ENCODE peak calls at places on chromosomes 1 and 21, in five cellular contexts. Q is fibroblast of lung, O is heart left ventricle, J is fibroblast of mammary gland, A is thyroid gland. F is an unnamed sample.

GRCh38 chr1:181499825-181500224 is 16.5 kb downstream of the CACNA1E start:
- DNase-seq in Q (no peak), O (no peak), J (no peak), A (no peak), F (no peak)

GRCh38 chr1:31934706-31935629 is 3.2 kb downstream of the PTP4A2 start:
- DNase-seq in Q (peak), O (no peak), J (peak), A (no peak), F (peak)

GRCh38 chr21:42547906-42548365 is 34.3 kb downstream of the SLC37A1 start:
- DNase-seq in Q (no peak), O (no peak), J (no peak), A (no peak), F (no peak)

GRCh38 chr1:63189677-63190076 is 132.7 kb upstream of the FOXD3 start:
- DNase-seq in Q (no peak), O (no peak), J (peak), A (no peak), F (no peak)

GRCh38 chr1:69671363-69672010 is 103.8 kb downstream of the LRRC7 start:
- DNase-seq in Q (peak), O (no peak), J (no peak), A (peak), F (no peak)

GRCh38 chr1:247465796-247466195 is 7.9 kb upstream of the OR2B11 start:
- DNase-seq in Q (no peak), O (no peak), J (no peak), A (no peak), F (no peak)

GRCh38 chr1:168762473-168762872 is 33.5 kb upstream of the DPT start:
- DNase-seq in Q (no peak), O (no peak), J (no peak), A (no peak), F (no peak)

GRCh38 chr1:63634471-63634870 is 41.3 kb downstream of the PGM1 start:
- DNase-seq in Q (peak), O (no peak), J (no peak), A (no peak), F (no peak)

GRCh38 chr1:84711091-84711490 is 20.8 kb upstream of the SSX2IP start:
- DNase-seq in Q (peak), O (no peak), J (no peak), A (no peak), F (no peak)

GRCh38 chr1:186404454-186405051 is 28.9 kb downstream of the ODR4 start:
- DNase-seq in Q (peak), O (no peak), J (peak), A (no peak), F (no peak)

GRCh38 chr1:110123224-110123623 is 11.0 kb downstream of the UBL4B start:
- DNase-seq in Q (peak), O (no peak), J (peak), A (no peak), F (peak)

GRCh38 chr1:89672489-89673183 is 39.7 kb downstream of the LRRC8C start:
- DNase-seq in Q (peak), O (no peak), J (peak), A (no peak), F (no peak)

GRCh38 chr1:89670711-89671110 is 37.8 kb downstream of the LRRC8C start:
- DNase-seq in Q (no peak), O (no peak), J (no peak), A (no peak), F (no peak)

GRCh38 chr1:89669445-89669844 is 36.5 kb downstream of the LRRC8C start:
- DNase-seq in Q (no peak), O (no peak), J (no peak), A (no peak), F (no peak)

GRCh38 chr1:89671775-89672488 is 39.0 kb downstream of the LRRC8C start:
- DNase-seq in Q (peak), O (no peak), J (peak), A (no peak), F (no peak)

GRCh38 chr1:89670168-89670567 is 37.2 kb downstream of the LRRC8C start:
- DNase-seq in Q (peak), O (no peak), J (peak), A (no peak), F (no peak)
- H3K4me3 ChIP-seq in Q (no peak), O (no peak), J (no peak), A (no peak), F (no peak)

DNA sequence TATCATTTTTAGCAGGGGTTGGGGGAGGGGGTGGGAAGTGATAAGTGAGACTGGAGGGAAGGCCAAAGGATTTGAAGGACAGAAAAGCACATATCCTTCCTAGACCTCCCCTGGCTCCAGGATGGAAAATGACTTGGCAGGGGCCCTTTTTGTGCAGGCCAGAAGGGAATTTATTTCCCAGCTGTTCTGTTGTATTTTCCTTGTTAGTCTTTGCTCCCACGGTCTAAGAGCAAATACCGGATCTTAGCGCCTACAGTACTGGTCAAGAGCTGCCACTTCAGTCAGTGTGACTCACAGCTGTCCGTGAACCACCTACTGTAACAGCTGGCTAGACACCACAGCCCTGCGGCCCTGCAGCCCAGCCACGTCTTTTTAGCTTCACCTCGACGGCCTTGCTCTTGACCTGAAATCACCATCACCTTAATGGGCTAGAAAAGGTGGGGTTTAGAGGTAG is 51.0 kb upstream of the ERRFI1 start:
- DNase-seq in Q (peak), O (peak), J (peak), A (peak), F (peak)
- H3K4me3 ChIP-seq in Q (no peak), O (no peak), J (no peak), A (no peak), F (no peak)

GRCh38 chr21:32585970-32586369 is 647 bp upstream of the TCP10L start:
- DNase-seq in Q (no peak), O (no peak), J (no peak), A (no peak), F (no peak)

GRCh38 chr21:32587651-32588050 is 2.3 kb upstream of the TCP10L start:
- DNase-seq in Q (no peak), O (no peak), J (no peak), A (no peak), F (no peak)

GRCh38 chr21:32587112-32587511 is 1.8 kb upstream of the TCP10L start:
- DNase-seq in Q (no peak), O (no peak), J (no peak), A (no peak), F (no peak)

GRCh38 chr21:32584472-32584871 is 851 bp downstream of the TCP10L start:
- DNase-seq in Q (no peak), O (no peak), J (no peak), A (no peak), F (no peak)

DNA sequence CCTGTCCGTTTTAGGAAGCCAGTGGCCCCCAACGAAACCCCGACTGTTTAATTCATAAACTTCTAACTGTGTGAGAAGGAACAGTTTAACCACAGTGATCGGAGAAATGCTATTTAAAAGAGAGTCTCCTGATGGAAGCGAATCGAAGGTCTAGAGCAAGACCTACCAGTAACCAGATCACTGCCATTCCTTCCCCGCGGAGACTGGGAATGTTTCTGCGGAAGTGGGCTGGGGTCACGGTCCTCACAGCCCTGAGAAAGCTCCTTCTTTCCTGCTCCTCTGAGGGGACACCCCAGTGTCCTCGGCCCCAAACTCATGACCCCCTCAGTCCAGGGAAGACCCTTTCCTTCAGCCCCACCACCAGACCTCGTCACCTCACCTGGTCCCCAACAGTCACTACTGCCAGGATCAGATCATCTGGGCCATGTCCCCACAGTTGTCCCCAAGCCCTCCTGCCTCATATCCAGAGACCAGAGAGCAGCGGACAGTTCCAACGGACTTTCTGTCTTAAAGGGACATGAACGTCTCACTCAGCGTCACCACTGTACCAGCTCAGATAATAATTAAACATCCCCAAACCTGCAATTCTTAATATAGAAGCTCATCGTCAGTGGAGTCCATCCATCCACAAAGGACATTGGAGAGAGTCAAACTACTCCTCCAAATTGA is at the start of gene TCP10L:
- DNase-seq in Q (no peak), O (no peak), J (no peak), A (no peak), F (no peak)
- H3K4me3 ChIP-seq in Q (no peak), O (no peak), J (no peak), A (no peak), F (no peak)

GRCh38 chr1:37475380-37476086 is 1.2 kb downstream of the ZC3H12A start:
- DNase-seq in Q (peak), O (no peak), J (no peak), A (no peak), F (no peak)
- H3K4me3 ChIP-seq in Q (peak), O (peak), J (peak), A (no peak), F (peak)

GRCh38 chr1:156893048-156893953 is at the start of gene PEAR1:
- DNase-seq in Q (peak), O (peak), J (no peak), A (peak), F (no peak)

GRCh38 chr1:156894001-156894400 is 483 bp downstream of the PEAR1 start:
- DNase-seq in Q (peak), O (peak), J (no peak), A (no peak), F (no peak)

GRCh38 chr1:156895408-156895874 is 1.9 kb downstream of the PEAR1 start:
- DNase-seq in Q (no peak), O (no peak), J (no peak), A (no peak), F (no peak)

GRCh38 chr1:156895927-156896326 is 2.4 kb downstream of the PEAR1 start:
- DNase-seq in Q (peak), O (no peak), J (no peak), A (no peak), F (no peak)

GRCh38 chr1:156894711-156895407 is 1.3 kb downstream of the PEAR1 start:
- DNase-seq in Q (peak), O (peak), J (peak), A (peak), F (no peak)
- H3K4me3 ChIP-seq in Q (peak), O (peak), J (peak), A (no peak), F (peak)

GRCh38 chr1:19799233-19799876 is 361 bp downstream of the TMCO4 start:
- DNase-seq in Q (peak), O (peak), J (peak), A (peak), F (no peak)
- H3K4me3 ChIP-seq in Q (peak), O (peak), J (peak), A (peak), F (peak)

F was measured in BJ.